ENCODE peak calls at places on chromosomes 3 and 15, in eight cellular contexts. One of them, this sample, is unnamed.

GRCh38 chr15:101318147-101318809 is 23.2 kb upstream of the SNRPA1 start:
- DNase-seq in cardiac fibroblast: no peak
- DNase-seq in psoas muscle: no peak
- DNase-seq in cardiac muscle cell: no peak
- DNase-seq in hepatocyte: no peak
- DNase-seq in HFF-Myc: no peak
- DNase-seq in NB4: no peak
- DNase-seq in fibroblast of mammary gland: no peak
- DNase-seq in this sample: no peak

GRCh38 chr3:30073622-30074021 is 532.8 kb upstream of the TGFBR2 start:
- DNase-seq in cardiac fibroblast: peak
- DNase-seq in fibroblast of mammary gland: peak
- DNase-seq in hepatocyte: peak
- DNase-seq in psoas muscle: no peak
- DNase-seq in HFF-Myc: peak
- DNase-seq in cardiac muscle cell: peak
- DNase-seq in NB4: no peak
- DNase-seq in this sample: no peak

GRCh38 chr3:19825175-19825574 is 108.8 kb downstream of the EFHB start:
- DNase-seq in cardiac fibroblast: no peak
- DNase-seq in psoas muscle: no peak
- DNase-seq in NB4: no peak
- DNase-seq in hepatocyte: no peak
- DNase-seq in fibroblast of mammary gland: no peak
- DNase-seq in cardiac muscle cell: no peak
- DNase-seq in HFF-Myc: no peak
- DNase-seq in this sample: no peak

GRCh38 chr3:21517184-21517583 is 233.8 kb downstream of the ZNF385D start:
- DNase-seq in psoas muscle: no peak
- DNase-seq in cardiac muscle cell: no peak
- DNase-seq in NB4: no peak
- DNase-seq in HFF-Myc: no peak
- DNase-seq in fibroblast of mammary gland: no peak
- DNase-seq in cardiac fibroblast: no peak
- DNase-seq in hepatocyte: no peak
- DNase-seq in this sample: no peak

GRCh38 chr3:16024548-16024947 is 149.9 kb upstream of the GALNT15 start:
- DNase-seq in HFF-Myc: no peak
- DNase-seq in cardiac fibroblast: no peak
- DNase-seq in cardiac muscle cell: peak
- DNase-seq in psoas muscle: no peak
- DNase-seq in hepatocyte: no peak
- DNase-seq in NB4: no peak
- DNase-seq in fibroblast of mammary gland: no peak
- DNase-seq in this sample: no peak

GRCh38 chr15:50119063-50119700 is at the start of gene ATP8B4:
- DNase-seq in fibroblast of mammary gland: no peak
- DNase-seq in hepatocyte: no peak
- DNase-seq in cardiac fibroblast: no peak
- DNase-seq in cardiac muscle cell: no peak
- DNase-seq in NB4: peak
- DNase-seq in psoas muscle: no peak
- DNase-seq in HFF-Myc: no peak
- DNase-seq in this sample: no peak

GRCh38 chr15:23532019-23532418 is 33.5 kb upstream of the MKRN3 start:
- DNase-seq in NB4: peak
- DNase-seq in fibroblast of mammary gland: peak
- DNase-seq in cardiac muscle cell: no peak
- DNase-seq in hepatocyte: peak
- DNase-seq in psoas muscle: no peak
- DNase-seq in cardiac fibroblast: no peak
- DNase-seq in HFF-Myc: no peak
- DNase-seq in this sample: no peak

GRCh38 chr15:52095597-52096262 is 16.8 kb downstream of the BCL2L10 start:
- DNase-seq in cardiac muscle cell: no peak
- DNase-seq in HFF-Myc: peak
- DNase-seq in fibroblast of mammary gland: peak
- DNase-seq in hepatocyte: peak
- DNase-seq in psoas muscle: no peak
- DNase-seq in NB4: peak
- DNase-seq in cardiac fibroblast: peak
- DNase-seq in this sample: no peak

GRCh38 chr3:81443948-81444347 is 317.5 kb downstream of the GBE1 start:
- DNase-seq in cardiac muscle cell: no peak
- DNase-seq in fibroblast of mammary gland: peak
- DNase-seq in HFF-Myc: no peak
- DNase-seq in hepatocyte: no peak
- DNase-seq in cardiac fibroblast: peak
- DNase-seq in NB4: no peak
- DNase-seq in psoas muscle: no peak
- DNase-seq in this sample: no peak

GRCh38 chr3:190534386-190534785 is 20.5 kb downstream of the IL1RAP start:
- DNase-seq in cardiac fibroblast: no peak
- DNase-seq in HFF-Myc: no peak
- DNase-seq in cardiac muscle cell: no peak
- DNase-seq in hepatocyte: no peak
- DNase-seq in psoas muscle: no peak
- DNase-seq in fibroblast of mammary gland: peak
- DNase-seq in NB4: no peak
- DNase-seq in this sample: no peak

GRCh38 chr3:29463306-29463705 is 182.4 kb downstream of the RBMS3 start:
- DNase-seq in psoas muscle: no peak
- DNase-seq in cardiac muscle cell: no peak
- DNase-seq in HFF-Myc: no peak
- DNase-seq in cardiac fibroblast: no peak
- DNase-seq in NB4: no peak
- DNase-seq in fibroblast of mammary gland: peak
- DNase-seq in hepatocyte: no peak
- DNase-seq in this sample: no peak

GRCh38 chr3:159158213-159158612 is 356.4 kb downstream of the MFSD1 start:
- DNase-seq in hepatocyte: no peak
- DNase-seq in NB4: no peak
- DNase-seq in HFF-Myc: no peak
- DNase-seq in fibroblast of mammary gland: peak
- DNase-seq in cardiac fibroblast: no peak
- DNase-seq in psoas muscle: no peak
- DNase-seq in cardiac muscle cell: no peak
- DNase-seq in this sample: peak

GRCh38 chr15:97652041-97652440 is 308.5 kb upstream of the ARRDC4 start:
- DNase-seq in psoas muscle: no peak
- DNase-seq in cardiac muscle cell: no peak
- DNase-seq in NB4: no peak
- DNase-seq in HFF-Myc: no peak
- DNase-seq in cardiac fibroblast: no peak
- DNase-seq in hepatocyte: no peak
- DNase-seq in fibroblast of mammary gland: no peak
- DNase-seq in this sample: no peak

GRCh38 chr15:66743703-66744536 is 41.9 kb downstream of the SMAD6 start:
- DNase-seq in hepatocyte: no peak
- DNase-seq in HFF-Myc: no peak
- DNase-seq in psoas muscle: no peak
- DNase-seq in fibroblast of mammary gland: no peak
- DNase-seq in cardiac fibroblast: peak
- DNase-seq in cardiac muscle cell: no peak
- DNase-seq in NB4: peak
- DNase-seq in this sample: no peak

GRCh38 chr3:49869525-49870126 is at the start of gene CAMKV:
- DNase-seq in cardiac muscle cell: peak
- DNase-seq in HFF-Myc: no peak
- DNase-seq in hepatocyte: peak
- DNase-seq in psoas muscle: no peak
- DNase-seq in fibroblast of mammary gland: no peak
- DNase-seq in NB4: peak
- DNase-seq in cardiac fibroblast: no peak
- DNase-seq in this sample: no peak

GRCh38 chr15:64806509-64806908 is 18.9 kb downstream of the PIF1 start:
- DNase-seq in fibroblast of mammary gland: no peak
- DNase-seq in cardiac fibroblast: no peak
- DNase-seq in NB4: no peak
- DNase-seq in cardiac muscle cell: no peak
- DNase-seq in HFF-Myc: no peak
- DNase-seq in psoas muscle: no peak
- DNase-seq in hepatocyte: no peak
- DNase-seq in this sample: no peak

GRCh38 chr3:195236076-195236798 is 34.7 kb downstream of the XXYLT1 start:
- DNase-seq in cardiac muscle cell: no peak
- DNase-seq in cardiac fibroblast: no peak
- DNase-seq in psoas muscle: no peak
- DNase-seq in fibroblast of mammary gland: no peak
- DNase-seq in hepatocyte: no peak
- DNase-seq in HFF-Myc: no peak
- DNase-seq in NB4: no peak
- DNase-seq in this sample: no peak

GRCh38 chr3:11006986-11007385 is 14.4 kb downstream of the SLC6A1 start:
- DNase-seq in fibroblast of mammary gland: no peak
- DNase-seq in hepatocyte: no peak
- DNase-seq in cardiac muscle cell: no peak
- DNase-seq in HFF-Myc: no peak
- DNase-seq in NB4: no peak
- DNase-seq in cardiac fibroblast: no peak
- DNase-seq in psoas muscle: no peak
- DNase-seq in this sample: no peak

GRCh38 chr3:49017978-49018706 is at the start of gene DALRD3:
- DNase-seq in cardiac muscle cell: peak
- DNase-seq in hepatocyte: peak
- DNase-seq in HFF-Myc: no peak
- DNase-seq in cardiac fibroblast: peak
- DNase-seq in psoas muscle: peak
- DNase-seq in fibroblast of mammary gland: peak
- DNase-seq in NB4: peak
- DNase-seq in this sample: peak

GRCh38 chr15:43330780-43331086 is 360 bp upstream of the LCMT2 start:
- DNase-seq in fibroblast of mammary gland: no peak
- DNase-seq in HFF-Myc: no peak
- DNase-seq in hepatocyte: no peak
- DNase-seq in psoas muscle: no peak
- DNase-seq in cardiac fibroblast: no peak
- DNase-seq in cardiac muscle cell: no peak
- DNase-seq in NB4: no peak
- DNase-seq in this sample: no peak

GRCh38 chr3:134430950-134431445 is 54.8 kb downstream of the ANAPC13 start:
- DNase-seq in psoas muscle: no peak
- DNase-seq in cardiac muscle cell: no peak
- DNase-seq in NB4: no peak
- DNase-seq in fibroblast of mammary gland: no peak
- DNase-seq in hepatocyte: no peak
- DNase-seq in cardiac fibroblast: no peak
- DNase-seq in HFF-Myc: no peak
- DNase-seq in this sample: peak

GRCh38 chr3:12299026-12299425 is 10.2 kb downstream of the PPARG start:
- DNase-seq in cardiac fibroblast: peak
- DNase-seq in HFF-Myc: no peak
- DNase-seq in NB4: no peak
- DNase-seq in fibroblast of mammary gland: no peak
- DNase-seq in cardiac muscle cell: no peak
- DNase-seq in psoas muscle: no peak
- DNase-seq in hepatocyte: no peak
- DNase-seq in this sample: no peak

GRCh38 chr3:147930417-147930816 is 521.3 kb downstream of the ZIC1 start:
- DNase-seq in NB4: no peak
- DNase-seq in HFF-Myc: peak
- DNase-seq in fibroblast of mammary gland: peak
- DNase-seq in cardiac fibroblast: peak
- DNase-seq in psoas muscle: no peak
- DNase-seq in cardiac muscle cell: no peak
- DNase-seq in hepatocyte: no peak
- DNase-seq in this sample: no peak

GRCh38 chr3:181176610-181177009 is 187.1 kb upstream of the DNAJC19 start:
- DNase-seq in cardiac muscle cell: peak
- DNase-seq in HFF-Myc: no peak
- DNase-seq in psoas muscle: peak
- DNase-seq in fibroblast of mammary gland: peak
- DNase-seq in hepatocyte: peak
- DNase-seq in cardiac fibroblast: peak
- DNase-seq in NB4: peak
- DNase-seq in this sample: peak

GRCh38 chr3:12970684-12971083 is 102.5 kb downstream of the IQSEC1 start:
- DNase-seq in fibroblast of mammary gland: no peak
- DNase-seq in cardiac muscle cell: no peak
- DNase-seq in psoas muscle: peak
- DNase-seq in cardiac fibroblast: no peak
- DNase-seq in hepatocyte: no peak
- DNase-seq in NB4: no peak
- DNase-seq in HFF-Myc: no peak
- DNase-seq in this sample: no peak

GRCh38 chr15:45126535-45127158 is 3.0 kb downstream of the DUOXA1 start:
- DNase-seq in fibroblast of mammary gland: peak
- DNase-seq in cardiac fibroblast: peak
- DNase-seq in NB4: peak
- DNase-seq in hepatocyte: no peak
- DNase-seq in cardiac muscle cell: peak
- DNase-seq in HFF-Myc: no peak
- DNase-seq in psoas muscle: no peak
- DNase-seq in this sample: peak
- TF ChIP-seq CTCF in fibroblast of mammary gland: peak
- TF ChIP-seq CTCF in cardiac fibroblast: peak
- TF ChIP-seq CTCF in NB4: peak
- TF ChIP-seq CTCF in hepatocyte: peak
- TF ChIP-seq CTCF in cardiac muscle cell: peak
- TF ChIP-seq CTCF in HFF-Myc: peak
- TF ChIP-seq CTCF in psoas muscle: peak
- TF ChIP-seq CTCF in this sample: peak

GRCh38 chr3:156604642-156605144 is 49.8 kb upstream of the SSR3 start:
- DNase-seq in HFF-Myc: no peak
- DNase-seq in cardiac fibroblast: no peak
- DNase-seq in NB4: no peak
- DNase-seq in cardiac muscle cell: no peak
- DNase-seq in fibroblast of mammary gland: peak
- DNase-seq in hepatocyte: no peak
- DNase-seq in psoas muscle: no peak
- DNase-seq in this sample: no peak
- H3K4me3 ChIP-seq in HFF-Myc: no peak
- H3K4me3 ChIP-seq in cardiac fibroblast: no peak
- H3K4me3 ChIP-seq in NB4: no peak
- H3K4me3 ChIP-seq in cardiac muscle cell: no peak
- H3K4me3 ChIP-seq in fibroblast of mammary gland: no peak
- H3K4me3 ChIP-seq in hepatocyte: no peak
- H3K4me3 ChIP-seq in psoas muscle: no peak
- H3K4me3 ChIP-seq in this sample: no peak

DNA sequence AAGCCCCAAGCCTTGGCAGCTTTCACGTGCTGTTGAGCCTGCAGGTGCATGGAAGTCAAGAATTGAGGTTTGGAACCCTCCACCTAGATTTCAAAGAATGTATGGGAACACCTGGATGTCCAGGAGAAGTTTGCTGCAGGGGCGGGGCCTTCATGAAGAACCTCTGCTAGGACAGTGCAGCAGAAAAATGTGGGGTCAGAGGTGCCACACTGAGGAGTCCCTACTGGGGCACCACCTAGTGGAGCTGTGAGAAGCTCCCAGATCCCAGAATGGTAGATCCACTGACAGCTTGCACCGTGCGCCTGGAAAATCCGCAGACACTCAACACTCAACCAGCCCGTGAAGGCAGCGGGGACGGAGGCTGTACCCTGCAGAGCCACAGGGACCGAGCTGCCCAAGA is 201.6 kb downstream of the OCA2 start:
- DNase-seq in hepatocyte: no peak
- DNase-seq in HFF-Myc: no peak
- DNase-seq in NB4: no peak
- DNase-seq in fibroblast of mammary gland: no peak
- DNase-seq in cardiac muscle cell: no peak
- DNase-seq in psoas muscle: no peak
- DNase-seq in cardiac fibroblast: no peak
- DNase-seq in this sample: no peak
- TF ChIP-seq CTCF in hepatocyte: no peak
- TF ChIP-seq CTCF in HFF-Myc: no peak
- TF ChIP-seq CTCF in NB4: peak
- TF ChIP-seq CTCF in fibroblast of mammary gland: no peak
- TF ChIP-seq CTCF in cardiac muscle cell: no peak
- TF ChIP-seq CTCF in psoas muscle: no peak
- TF ChIP-seq CTCF in cardiac fibroblast: no peak
- TF ChIP-seq CTCF in this sample: no peak

GRCh38 chr15:36598529-36599177 is 19.2 kb downstream of the CDIN1 start:
- DNase-seq in cardiac fibroblast: peak
- DNase-seq in psoas muscle: no peak
- DNase-seq in hepatocyte: no peak
- DNase-seq in fibroblast of mammary gland: no peak
- DNase-seq in HFF-Myc: no peak
- DNase-seq in cardiac muscle cell: no peak
- DNase-seq in NB4: no peak
- DNase-seq in this sample: no peak
- H3K4me3 ChIP-seq in cardiac fibroblast: no peak
- H3K4me3 ChIP-seq in psoas muscle: peak
- H3K4me3 ChIP-seq in hepatocyte: no peak
- H3K4me3 ChIP-seq in fibroblast of mammary gland: no peak
- H3K4me3 ChIP-seq in HFF-Myc: no peak
- H3K4me3 ChIP-seq in cardiac muscle cell: no peak
- H3K4me3 ChIP-seq in NB4: no peak
- H3K4me3 ChIP-seq in this sample: no peak

This sample was measured in GM12865.